ENCODE peak calls at places on chromosomes 4 and X, in ten cellular contexts. S is endothelial cell of umbilical vein, N is K562, M is transverse colon, T is HCT116, E is upper lobe of left lung, H is stomach, P is sigmoid colon, R is GM12878, L is breast epithelium. U is an unnamed sample.

GRCh38 chrX:40912166-40912565 is 173.1 kb upstream of the USP9X start:
- DNase-seq in S (no peak), N (no peak), M (no peak), T (no peak), E (no peak), H (no peak), P (no peak), R (no peak), L (no peak), U (no peak)

GRCh38 chrX:152245231-152245630 is 106.9 kb upstream of the MAGEA10 start:
- DNase-seq in S (no peak), N (no peak), M (no peak), T (no peak), E (no peak), H (no peak), P (no peak), R (no peak), L (no peak), U (no peak)

GRCh38 chr4:25787891-25788331 is 74.9 kb downstream of the SEL1L3 start:
- DNase-seq in S (no peak), N (no peak), M (no peak), T (no peak), E (no peak), H (peak), P (no peak), R (no peak), L (no peak), U (no peak)

GRCh38 chrX:13377537-13377936 is 57.7 kb upstream of the ATXN3L start:
- DNase-seq in S (no peak), N (no peak), M (no peak), T (no peak), E (no peak), H (no peak), P (no peak), R (no peak), L (no peak), U (no peak)

GRCh38 chr4:67624939-67625338 is 66.4 kb downstream of the STAP1 start:
- DNase-seq in S (no peak), N (no peak), M (no peak), T (no peak), E (no peak), H (no peak), P (no peak), R (no peak), L (no peak), U (no peak)

GRCh38 chr4:36794716-36795115 is 449.8 kb upstream of the NWD2 start:
- DNase-seq in S (no peak), N (no peak), M (no peak), T (no peak), E (no peak), H (no peak), P (no peak), R (no peak), L (no peak), U (no peak)

GRCh38 chrX:10525381-10525780 is 95.0 kb downstream of the MID1 start:
- DNase-seq in S (no peak), N (no peak), M (no peak), T (no peak), E (no peak), H (no peak), P (no peak), R (no peak), L (no peak), U (no peak)

GRCh38 chr4:560731-561211 is 15.3 kb downstream of the TMEM271 start:
- DNase-seq in S (no peak), N (no peak), M (no peak), T (no peak), E (no peak), H (no peak), P (no peak), R (no peak), L (no peak), U (no peak)

GRCh38 chr4:152500798-152501434 is 35.0 kb downstream of the FBXW7 start:
- DNase-seq in S (peak), N (peak), M (peak), T (peak), E (no peak), H (peak), P (no peak), R (peak), L (no peak), U (no peak)

GRCh38 chrX:56764153-56764974 is 35.3 kb downstream of the NBDY start:
- DNase-seq in S (peak), N (peak), M (peak), T (peak), E (peak), H (peak), P (peak), R (peak), L (no peak), U (peak)

DNA sequence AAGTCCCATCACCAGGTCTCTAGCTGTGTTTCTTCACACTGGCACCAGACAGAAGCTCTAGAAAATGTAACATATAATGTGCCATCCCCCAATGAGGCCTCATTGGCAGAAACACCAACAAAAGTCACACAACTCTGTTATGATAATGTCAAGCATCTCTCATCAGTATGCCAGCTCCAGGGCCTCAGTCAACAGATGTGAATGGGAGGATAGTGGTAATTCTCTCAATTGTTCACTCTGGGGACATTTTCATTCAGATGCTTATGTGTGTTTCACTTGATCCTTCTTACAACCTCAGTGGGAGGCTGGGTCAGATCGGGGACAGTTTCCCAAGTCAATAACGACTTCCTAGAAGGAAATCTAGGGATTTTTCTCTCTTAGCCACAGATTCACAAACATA is 57.5 kb upstream of the SCOC start:
- DNase-seq in S (no peak), N (no peak), M (no peak), T (no peak), E (no peak), H (no peak), P (no peak), R (no peak), L (no peak), U (no peak)
- TF ChIP-seq POLR2AphosphoS5 in S (no peak), N (no peak), M (no peak), T (no peak), E (no peak), H (no peak), P (no peak), R (no peak), L (no peak), U (no peak)

GRCh38 chr4:107658400-107659326 is 61.4 kb downstream of the PAPSS1 start:
- DNase-seq in S (peak), N (no peak), M (no peak), T (no peak), E (no peak), H (no peak), P (no peak), R (no peak), L (no peak), U (no peak)

GRCh38 chr4:107655289-107655688 is 64.7 kb downstream of the PAPSS1 start:
- DNase-seq in S (no peak), N (no peak), M (no peak), T (no peak), E (no peak), H (no peak), P (no peak), R (no peak), L (no peak), U (no peak)

DNA sequence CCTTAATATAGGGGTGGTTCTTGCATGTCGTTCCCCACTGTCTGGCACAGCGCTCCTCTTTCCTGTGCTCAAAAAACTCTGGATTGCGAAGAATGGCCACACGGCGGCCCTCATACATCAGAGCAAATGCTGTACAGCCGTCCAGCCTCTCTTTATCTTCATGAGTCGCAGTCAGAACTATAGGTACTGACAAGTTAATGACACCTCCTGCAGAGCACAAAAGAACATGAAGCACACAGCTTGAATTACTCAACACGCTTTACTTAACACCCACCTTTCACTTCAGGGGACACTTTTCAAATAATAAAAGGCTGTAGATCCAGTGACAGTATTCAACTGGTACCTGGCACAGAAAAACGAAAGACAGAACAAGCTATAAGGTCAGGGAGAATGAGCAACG is 65.3 kb downstream of the PAPSS1 start:
- DNase-seq in S (no peak), N (no peak), M (no peak), T (no peak), E (no peak), H (no peak), P (no peak), R (no peak), L (no peak), U (no peak)
- TF ChIP-seq CTCF in S (no peak), N (peak), M (no peak), T (peak), E (no peak), H (no peak), P (no peak), R (no peak), L (no peak), U (no peak)

DNA sequence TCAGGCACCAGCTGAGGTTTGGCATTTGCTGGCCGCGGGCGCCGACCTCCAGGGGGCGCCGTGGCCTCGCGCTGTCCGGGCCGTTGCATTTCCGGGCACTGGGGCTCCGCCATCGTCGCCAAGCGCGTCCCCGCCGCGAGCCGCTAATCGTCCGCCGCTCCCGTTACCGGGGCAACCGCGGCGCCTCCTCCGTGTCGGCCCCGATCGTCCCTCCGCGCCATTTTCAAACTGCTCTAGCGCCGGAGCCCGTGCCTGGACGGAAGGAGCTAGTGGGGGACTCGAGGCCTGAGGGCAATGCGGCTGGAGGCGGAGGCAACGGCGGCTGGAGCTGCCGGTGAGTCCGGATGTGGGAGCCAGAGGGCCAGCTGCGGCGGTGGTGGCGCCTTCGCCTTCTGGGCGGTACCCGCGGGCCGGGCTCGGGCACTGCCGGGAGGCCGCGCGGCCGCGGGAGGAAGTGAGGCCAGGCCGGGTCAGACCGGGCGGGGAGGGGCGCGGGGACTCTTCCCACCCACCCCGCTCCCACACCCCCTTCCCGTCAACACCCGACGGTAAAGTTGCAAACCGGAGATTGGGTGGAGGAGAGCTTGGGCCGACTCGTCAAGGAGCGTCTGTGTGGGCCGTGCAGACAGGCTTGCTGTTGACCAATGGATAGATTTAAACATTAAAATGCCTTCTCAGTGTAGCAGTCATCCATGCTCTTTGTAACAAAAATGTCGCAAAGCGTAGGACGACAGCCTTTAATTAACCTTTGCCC is at the start of gene CEP135:
- DNase-seq in S (peak), N (peak), M (peak), T (peak), E (peak), H (peak), P (peak), R (peak), L (peak), U (peak)
- TF ChIP-seq POLR2A in S (peak), N (peak), M (peak), T (peak), E (no peak), H (no peak), P (no peak), R (peak), L (no peak), U (no peak)

GRCh38 chrX:107654778-107655761 is 26.8 kb downstream of the PRPS1 start:
- DNase-seq in S (peak), N (peak), M (peak), T (peak), E (peak), H (peak), P (peak), R (no peak), L (no peak), U (peak)
- TF ChIP-seq POLR2AphosphoS5 in S (no peak), N (no peak), M (peak), T (no peak), E (peak), H (no peak), P (no peak), R (no peak), L (no peak), U (peak)

U was measured in spleen.